ENCODE peak calls at places on chromosomes 2 and 18, in six cellular contexts. R is GM10248, P is endothelial cell of umbilical vein, D is astrocyte of the spinal cord, Q is stomach, X is mammary epithelial cell. W is an unnamed sample.
A peak's percentile ranks its signal among the peaks of the same experiment; 100 is the strongest.

GRCh38 chr18:56162316-56162715 is 476.1 kb downstream of the TXNL1 start:
- DNase-seq in R (no peak), P (peak; percentile 71), D (no peak), Q (no peak), X (no peak), W (no peak)

GRCh38 chr2:85215074-85216050 is 82.2 kb downstream of the TCF7L1 start:
- DNase-seq in R (no peak), P (no peak), D (peak; percentile 95), Q (no peak), X (peak; percentile 55), W (no peak)

GRCh38 chr2:127929449-127929848 is 43.7 kb upstream of the AMMECR1L start:
- DNase-seq in R (no peak), P (no peak), D (no peak), Q (no peak), X (no peak), W (no peak)

GRCh38 chr2:158726906-158727592 is 68.1 kb upstream of the DAPL1 start:
- DNase-seq in R (no peak), P (no peak), D (no peak), Q (no peak), X (no peak), W (no peak)

GRCh38 chr2:227862227-227862740 is 9.1 kb upstream of the DAW1 start:
- DNase-seq in R (peak; percentile 57), P (peak; percentile 70), D (peak; percentile 72), Q (peak; percentile 36), X (peak; percentile 36), W (no peak)

GRCh38 chr2:178284613-178285286 is 90.4 kb downstream of the OSBPL6 start:
- DNase-seq in R (no peak), P (no peak), D (no peak), Q (no peak), X (no peak), W (no peak)

GRCh38 chr2:105361132-105361889 is 24.0 kb downstream of the C2orf49 start:
- DNase-seq in R (no peak), P (no peak), D (no peak), Q (no peak), X (no peak), W (no peak)

GRCh38 chr2:33893801-33894200 is 294.7 kb upstream of the FAM98A start:
- DNase-seq in R (no peak), P (no peak), D (no peak), Q (no peak), X (no peak), W (no peak)

GRCh38 chr2:239179851-239180371 is 220.9 kb downstream of the HDAC4 start:
- DNase-seq in R (no peak), P (no peak), D (no peak), Q (no peak), X (no peak), W (no peak)

GRCh38 chr2:100554788-100555407 is 7.9 kb upstream of the PDCL3 start:
- DNase-seq in R (no peak), P (no peak), D (no peak), Q (no peak), X (no peak), W (no peak)

GRCh38 chr18:41842886-41843285 is 112.1 kb upstream of the PIK3C3 start:
- DNase-seq in R (no peak), P (no peak), D (peak; percentile 4), Q (no peak), X (peak; percentile 28), W (no peak)

GRCh38 chr2:85914916-85915315 is 26.1 kb upstream of the ST3GAL5 start:
- DNase-seq in R (no peak), P (no peak), D (no peak), Q (no peak), X (no peak), W (no peak)

GRCh38 chr2:128324008-128324896 is 5.6 kb upstream of the HS6ST1 start:
- DNase-seq in R (no peak), P (no peak), D (no peak), Q (peak; percentile 24), X (no peak), W (no peak)

GRCh38 chr18:3648695-3649094 is 198.7 kb downstream of the TGIF1 start:
- DNase-seq in R (no peak), P (no peak), D (no peak), Q (no peak), X (no peak), W (no peak)

GRCh38 chr2:149799296-149799695 is 211.7 kb upstream of the MMADHC start:
- DNase-seq in R (no peak), P (peak; percentile 52), D (peak; percentile 19), Q (no peak), X (peak; percentile 16), W (no peak)
- TF ChIP-seq CTCF in R (no peak), P (peak; percentile 34), D (peak; percentile 24), Q (no peak), X (peak; percentile 33), W (no peak)

GRCh38 chr2:131140581-131140980 is 35.4 kb downstream of the PLEKHB2 start:
- DNase-seq in R (no peak), P (no peak), D (no peak), Q (no peak), X (no peak), W (no peak)
- TF ChIP-seq CTCF in R (no peak), P (no peak), D (no peak), Q (no peak), X (no peak), W (no peak)

GRCh38 chr2:17735864-17736263 is 17.7 kb downstream of the SMC6 start:
- DNase-seq in R (no peak), P (no peak), D (no peak), Q (no peak), X (no peak), W (no peak)

GRCh38 chr2:17736989-17737388 is 16.6 kb downstream of the SMC6 start:
- DNase-seq in R (no peak), P (peak; percentile 85), D (peak; percentile 33), Q (no peak), X (no peak), W (no peak)

DNA sequence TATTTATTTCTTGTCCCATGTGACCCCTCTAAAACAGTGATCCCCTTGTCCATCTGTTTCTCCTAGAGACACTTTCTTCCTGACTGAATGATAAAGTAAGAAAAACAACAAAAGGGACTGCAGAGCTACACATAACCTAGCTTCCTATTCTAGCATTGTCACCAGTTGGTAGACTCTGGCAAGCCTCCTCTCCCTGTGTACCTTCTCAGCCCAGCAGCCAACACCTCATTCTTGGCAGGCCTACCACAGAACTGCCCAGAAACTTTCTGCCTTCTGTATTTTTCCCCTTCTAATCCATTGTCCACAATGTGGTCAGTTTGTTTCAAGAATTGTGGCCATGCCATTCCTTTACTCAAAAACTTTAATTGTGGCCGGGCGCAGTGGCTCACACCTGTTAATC is 13.4 kb downstream of the SMC6 start:
- DNase-seq in R (no peak), P (no peak), D (no peak), Q (no peak), X (no peak), W (no peak)
- TF ChIP-seq CTCF in R (no peak), P (no peak), D (no peak), Q (no peak), X (no peak), W (no peak)

GRCh38 chr2:120669121-120669952 is 66.3 kb upstream of the GLI2 start:
- DNase-seq in R (no peak), P (peak; percentile 68), D (no peak), Q (peak; percentile 26), X (no peak), W (no peak)
- TF ChIP-seq CTCF in R (no peak), P (peak; percentile 61), D (peak; percentile 38), Q (no peak), X (no peak), W (peak; percentile 34)

GRCh38 chr18:12394428-12394827 is 13.3 kb upstream of the PRELID3A start:
- DNase-seq in R (no peak), P (peak; percentile 26), D (no peak), Q (no peak), X (no peak), W (no peak)
- TF ChIP-seq CTCF in R (peak; percentile 29), P (peak; percentile 67), D (peak; percentile 46), Q (peak; percentile 18), X (peak; percentile 26), W (no peak)

W was measured in mesothelial cell of epicardium.